ENCODE peak calls at places on chromosome 15, in six cellular contexts. I is K562, A is A549, H is HepG2, C is endothelial cell of umbilical vein, Y is GM12878. N is an unnamed sample.

GRCh38 chr15:88440021-88440420 is 27.2 kb downstream of the MRPL46 start:
- DNase-seq in C (peak), A (no peak), Y (no peak), I (no peak), H (no peak), N (peak)

GRCh38 chr15:71549697-71550096 is 260.7 kb upstream of the NR2E3 start:
- DNase-seq in Y (no peak), H (no peak), A (no peak), I (no peak), C (no peak), N (no peak)

GRCh38 chr15:81336568-81336967 is 12.6 kb upstream of the STARD5 start:
- DNase-seq in C (peak), Y (no peak), H (peak), I (peak), A (peak), N (peak)

GRCh38 chr15:40108061-40108854 is 421 bp downstream of the BMF start:
- DNase-seq in Y (no peak), I (no peak), H (no peak), C (peak), A (peak), N (no peak)

GRCh38 chr15:89781891-89782618 is 5.9 kb downstream of the MESP2 start:
- DNase-seq in I (no peak), H (peak), Y (no peak), A (no peak), C (no peak), N (no peak)

GRCh38 chr15:38069506-38069905 is 135.1 kb downstream of the TMCO5A start:
- DNase-seq in A (peak), H (no peak), Y (no peak), I (no peak), C (peak), N (peak)

GRCh38 chr15:55937040-55937439 is 56.4 kb downstream of the NEDD4 start:
- DNase-seq in I (no peak), C (peak), H (no peak), A (no peak), Y (no peak), N (no peak)

GRCh38 chr15:71784719-71785118 is 25.6 kb upstream of the NR2E3 start:
- DNase-seq in A (no peak), I (peak), C (no peak), H (no peak), Y (no peak), N (peak)

GRCh38 chr15:81146454-81146853 is 12.4 kb downstream of the CFAP161 start:
- DNase-seq in H (no peak), Y (no peak), C (no peak), I (no peak), A (no peak), N (no peak)

GRCh38 chr15:48966595-48967301 is 3.0 kb upstream of the SHC4 start:
- DNase-seq in I (no peak), H (no peak), A (no peak), C (no peak), Y (peak), N (peak)
- TF ChIP-seq MYC in I (no peak), H (no peak), A (no peak), C (no peak), Y (no peak), N (peak)

DNA sequence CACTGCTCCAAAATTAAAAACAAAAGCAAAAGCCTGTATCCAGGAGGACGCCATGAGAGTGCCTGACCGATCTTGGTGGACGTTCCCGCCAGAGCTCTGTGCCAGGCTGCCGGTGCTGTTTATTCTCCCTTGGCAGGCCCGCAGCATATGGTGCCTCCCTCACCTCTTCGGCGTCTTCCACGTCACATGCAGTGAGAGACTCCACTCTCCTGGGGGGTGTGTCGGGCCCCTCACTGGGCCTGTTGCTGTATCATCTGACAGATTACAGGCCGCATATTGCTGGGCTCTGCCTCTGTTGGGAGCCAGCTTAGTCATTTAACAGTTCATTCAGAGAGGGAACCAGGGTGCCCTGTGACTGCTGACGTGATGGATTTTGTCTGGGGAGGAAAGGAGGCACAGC is 86.4 kb upstream of the ARRDC4 start:
- DNase-seq in A (no peak), C (no peak), Y (no peak), H (no peak), I (peak), N (no peak)
- H3K4me3 ChIP-seq in A (no peak), C (no peak), Y (no peak), H (no peak), I (peak), N (no peak)

DNA sequence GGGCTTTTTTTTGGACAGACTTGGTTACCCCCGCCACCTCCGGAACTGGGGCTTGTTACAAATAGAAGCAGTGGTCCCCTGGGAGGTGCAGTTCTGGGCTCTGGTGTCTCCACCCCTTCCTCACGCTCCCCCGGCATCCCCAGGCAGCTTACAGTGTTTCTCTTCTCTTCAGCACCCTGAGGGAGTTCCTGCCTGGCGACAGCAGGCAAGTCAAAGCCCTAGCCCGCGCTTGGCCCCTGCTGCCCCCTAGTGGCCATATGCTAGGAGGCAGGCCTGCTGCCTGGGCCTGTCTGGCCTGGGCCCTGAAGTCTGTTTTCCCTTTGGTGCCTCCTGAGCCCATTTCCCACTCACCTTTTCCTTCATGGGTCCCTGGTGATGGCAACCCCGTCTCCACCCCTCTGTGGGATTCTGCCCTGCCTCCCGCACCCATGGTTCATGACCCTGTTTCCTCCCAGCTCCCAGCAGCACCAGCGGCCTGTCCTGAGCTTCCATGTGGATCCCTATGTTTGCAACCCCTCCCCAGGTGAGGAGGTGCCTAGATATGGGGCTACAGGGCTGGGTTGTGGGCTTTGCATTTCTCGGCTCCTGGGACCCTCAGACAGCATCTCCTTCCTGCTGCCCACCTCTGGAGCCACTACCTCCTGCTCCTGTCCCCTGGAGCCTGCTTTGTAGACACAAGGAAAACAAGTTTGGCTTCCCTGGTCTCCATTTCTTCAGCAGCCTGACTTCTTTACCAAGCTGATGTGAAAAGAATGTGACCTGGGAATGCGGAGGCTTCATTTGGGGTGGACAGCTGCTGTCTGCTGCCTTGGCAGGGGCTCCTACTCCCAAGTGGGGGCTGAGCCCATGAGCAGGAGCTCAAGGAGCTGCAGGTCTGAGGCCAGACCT is 2.2 kb downstream of the SNX22 start:
- DNase-seq in C (peak), H (peak), I (peak), A (peak), Y (peak), N (peak)
- TF ChIP-seq POLR2A in C (peak), H (peak), I (peak), A (peak), Y (peak), N (peak)

DNA sequence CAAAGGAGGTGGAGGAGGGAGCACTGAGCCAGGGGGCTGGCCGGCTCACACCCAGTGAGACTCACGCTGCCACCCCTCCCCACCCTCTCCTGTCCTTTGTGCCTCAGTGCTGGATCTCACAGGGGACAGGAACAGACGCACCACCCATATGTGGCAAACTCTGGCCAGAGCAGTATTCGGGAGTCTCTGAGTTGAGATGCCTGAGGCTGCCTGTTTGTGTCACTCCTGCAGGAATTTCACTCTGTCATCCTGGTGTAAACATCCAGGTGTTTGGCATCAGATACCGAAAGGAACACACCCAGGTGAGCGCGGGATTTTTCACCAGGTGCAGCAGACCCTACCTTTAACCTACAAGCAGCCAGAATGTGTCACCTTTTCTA is 25.7 kb downstream of the RGMA start:
- DNase-seq in A (no peak), Y (no peak), H (no peak), C (no peak), I (no peak), N (no peak)
- TF ChIP-seq MYC in A (no peak), Y (no peak), H (no peak), C (no peak), I (no peak), N (no peak)

GRCh38 chr15:101808201-101808600 is 3.8 kb upstream of the OR4F15 start:
- DNase-seq in C (no peak), A (no peak), H (no peak), Y (no peak), I (no peak), N (no peak)
- H3K4me3 ChIP-seq in C (no peak), A (no peak), H (no peak), Y (no peak), I (no peak), N (no peak)